ENCODE peak calls at places on chromosome 13, in nine cellular contexts. Q is Peyer's patch; K is colonic mucosa; P is endodermal cell; C is small intestine; Z is aorta; T is mucosa of descending colon; H is transverse colon; E is CD4-positive, CD25-positive, alpha-beta regulatory T cell. L is an unnamed sample. For H3K36me3, the result is how much of the 10 kb centered on the place peaks cover.

GRCh38 chr13:112056284-112056727 is 10.6 kb upstream of the SOX1 start:
- DNase-seq in E (no peak), P (peak), C (no peak), H (no peak), Q (no peak), K (no peak), Z (no peak), T (no peak), L (no peak)

GRCh38 chr13:102555914-102556553 is 40.8 kb upstream of the TPP2 start:
- DNase-seq in P (no peak), Q (no peak), E (peak), C (peak), H (no peak), T (peak), Z (no peak), K (no peak), L (peak)

GRCh38 chr13:99282264-99283231 is 24.4 kb upstream of the GPR18 start:
- DNase-seq in Z (no peak), K (no peak), T (no peak), P (no peak), C (no peak), E (peak), Q (no peak), H (no peak), L (no peak)

GRCh38 chr13:47932953-47933687 is 68.0 kb downstream of the SUCLA2 start:
- DNase-seq in Z (no peak), H (no peak), P (no peak), E (no peak), Q (no peak), T (no peak), C (no peak), K (no peak), L (peak)

GRCh38 chr13:36998624-36999041 is 507 bp downstream of the ALG5 start:
- DNase-seq in T (peak), H (peak), Q (peak), K (peak), P (peak), C (peak), Z (peak), E (peak), L (no peak)

GRCh38 chr13:28753208-28753892 is 34.6 kb upstream of the SLC46A3 start:
- DNase-seq in P (peak), C (peak), Z (peak), H (peak), Q (no peak), K (peak), T (peak), E (no peak), L (peak)

GRCh38 chr13:100129605-100130004 is 40.7 kb downstream of the PCCA start:
- DNase-seq in Q (no peak), H (no peak), Z (no peak), K (no peak), P (peak), C (no peak), E (peak), T (no peak), L (no peak)

GRCh38 chr13:45411631-45412030 is 6.5 kb downstream of the SLC25A30 start:
- DNase-seq in T (no peak), K (no peak), Q (no peak), P (no peak), C (no peak), E (no peak), Z (no peak), H (no peak), L (no peak)

GRCh38 chr13:45595968-45596367 is 19.6 kb downstream of the ERICH6B start:
- DNase-seq in K (no peak), T (no peak), H (no peak), E (no peak), C (no peak), Q (no peak), P (no peak), Z (no peak), L (no peak)

GRCh38 chr13:83219832-83220231 is 662.4 kb downstream of the SLITRK1 start:
- DNase-seq in C (no peak), K (no peak), H (no peak), Z (no peak), T (no peak), E (no peak), Q (no peak), P (no peak), L (no peak)

GRCh38 chr13:76644906-76645305 is 241.3 kb downstream of the KCTD12 start:
- DNase-seq in H (no peak), P (no peak), E (no peak), Q (no peak), T (no peak), Z (no peak), C (no peak), K (no peak), L (no peak)

GRCh38 chr13:51844862-51845573 is at the start of gene TMEM272:
- DNase-seq in C (peak), H (peak), P (peak), K (peak), E (peak), T (peak), Z (peak), Q (peak), L (peak)

GRCh38 chr13:70457474-70457873 is 349.2 kb upstream of the KLHL1 start:
- DNase-seq in C (no peak), P (no peak), E (no peak), Q (no peak), Z (no peak), K (no peak), T (no peak), H (no peak), L (no peak)

GRCh38 chr13:26919311-26919710 is 158.7 kb upstream of the GPR12 start:
- DNase-seq in Z (no peak), C (no peak), P (peak), H (no peak), E (no peak), T (no peak), Q (no peak), K (no peak), L (no peak)

GRCh38 chr13:95354680-95355487 is 53.6 kb upstream of the ABCC4 start:
- DNase-seq in T (no peak), E (no peak), Q (no peak), Z (no peak), P (no peak), H (no peak), C (no peak), K (no peak), L (peak)

GRCh38 chr13:32941368-32941767 is 74.9 kb upstream of the KL start:
- DNase-seq in P (no peak), C (no peak), K (no peak), H (no peak), Q (no peak), T (no peak), Z (no peak), E (no peak), L (no peak)

GRCh38 chr13:58463841-58464240 is 832.3 kb downstream of the PCDH17 start:
- DNase-seq in T (no peak), H (no peak), E (no peak), K (no peak), Q (no peak), Z (no peak), P (no peak), C (no peak), L (no peak)

GRCh38 chr13:45194081-45194939 is 6.5 kb downstream of the KCTD4 start:
- DNase-seq in P (peak), H (peak), T (peak), Z (peak), E (no peak), Q (no peak), K (no peak), C (no peak), L (no peak)

GRCh38 chr13:96552523-96552922 is 441.8 kb downstream of the OXGR1 start:
- DNase-seq in K (no peak), P (no peak), Q (no peak), C (no peak), E (no peak), T (no peak), H (no peak), Z (no peak), L (no peak)
- H3K4me3 ChIP-seq in K (no peak), P (no peak), Q (no peak), C (no peak), E (no peak), T (no peak), H (no peak), Z (no peak), L (no peak)

DNA sequence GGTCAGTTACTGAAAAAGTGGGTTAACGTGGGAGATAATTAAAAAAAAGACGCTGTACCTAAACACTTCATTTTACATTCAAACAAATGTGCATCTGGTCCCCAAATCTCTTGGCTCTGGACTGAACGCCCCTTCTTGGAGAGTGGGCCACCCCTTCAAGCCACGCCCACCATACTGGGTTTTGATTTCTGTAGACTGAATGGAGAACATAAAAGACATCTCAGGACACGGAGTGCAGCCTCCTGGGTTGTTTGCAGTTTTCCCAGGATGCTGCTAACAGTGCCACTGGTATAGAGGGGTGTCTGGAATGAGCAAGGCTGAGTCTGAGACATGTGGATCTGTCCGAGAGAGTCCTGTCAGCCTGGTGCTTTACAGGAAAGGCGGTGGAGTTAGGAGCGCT is 10.6 kb downstream of the TFDP1 start:
- DNase-seq in T (no peak), P (peak), C (no peak), H (peak), K (no peak), Z (no peak), E (no peak), Q (no peak), L (no peak)
- H3K36me3 ChIP-seq in T (under half), P (half or more), C (under half), H (under half), K (under half), Z (under half), E (under half), Q (under half), L (half or more)

GRCh38 chr13:93233997-93234416 is 7.4 kb downstream of the GPC6 start:
- DNase-seq in T (no peak), Q (no peak), C (no peak), P (peak), Z (no peak), E (no peak), H (no peak), K (no peak), L (peak)

GRCh38 chr13:93227280-93227905 is 786 bp downstream of the GPC6 start:
- DNase-seq in T (peak), E (no peak), H (peak), Z (peak), Q (no peak), P (peak), C (no peak), K (no peak), L (peak)

GRCh38 chr13:93227906-93228801 is 1.5 kb downstream of the GPC6 start:
- DNase-seq in C (no peak), Q (no peak), T (peak), Z (peak), P (peak), H (peak), K (peak), E (no peak), L (peak)

GRCh38 chr13:93231867-93232266 is 5.3 kb downstream of the GPC6 start:
- DNase-seq in T (no peak), K (no peak), H (no peak), E (no peak), C (no peak), Z (no peak), Q (no peak), P (no peak), L (peak)

DNA sequence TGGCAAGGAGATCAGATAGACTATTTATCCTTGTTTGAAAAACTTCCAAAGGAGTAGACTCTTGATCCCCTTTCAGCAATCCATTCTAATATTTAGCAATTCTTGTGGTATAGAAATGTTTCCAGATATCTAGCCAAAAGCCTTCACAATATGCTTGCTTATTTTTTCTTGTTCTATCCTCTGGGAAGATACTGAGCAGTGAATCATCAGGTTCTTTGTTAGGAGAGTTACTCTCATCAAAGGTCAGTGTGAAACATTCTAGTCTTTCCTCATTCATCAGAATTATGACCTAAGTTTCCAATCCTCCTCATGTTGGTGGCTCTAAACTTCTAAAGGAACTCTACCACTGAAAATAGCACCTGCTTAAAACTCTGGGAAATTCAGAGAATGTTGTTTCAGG is 3.9 kb downstream of the GPC6 start:
- DNase-seq in E (no peak), T (no peak), Z (no peak), K (no peak), C (no peak), Q (no peak), P (no peak), H (no peak), L (peak)
- H3K4me3 ChIP-seq in E (no peak), T (no peak), Z (no peak), K (no peak), C (no peak), Q (no peak), P (peak), H (no peak), L (peak)

GRCh38 chr13:110182003-110182402 is 125.0 kb downstream of the COL4A1 start:
- DNase-seq in K (no peak), E (no peak), Q (no peak), P (no peak), C (no peak), H (no peak), T (no peak), Z (no peak), L (no peak)
- H3K36me3 ChIP-seq in K (under half), E (under half), Q (under half), P (half or more), C (under half), H (under half), T (under half), Z (under half), L (under half)

GRCh38 chr13:30165791-30166190 is 141.6 kb downstream of the KATNAL1 start:
- DNase-seq in Q (no peak), H (no peak), E (no peak), Z (no peak), C (peak), T (no peak), K (no peak), P (no peak), L (no peak)
- H3K4me3 ChIP-seq in Q (no peak), H (no peak), E (no peak), Z (no peak), C (no peak), T (no peak), K (no peak), P (no peak), L (no peak)

GRCh38 chr13:72751220-72751619 is 23.5 kb downstream of the BORA start:
- DNase-seq in Q (no peak), Z (no peak), E (no peak), P (no peak), T (no peak), K (no peak), C (no peak), H (no peak), L (no peak)

DNA sequence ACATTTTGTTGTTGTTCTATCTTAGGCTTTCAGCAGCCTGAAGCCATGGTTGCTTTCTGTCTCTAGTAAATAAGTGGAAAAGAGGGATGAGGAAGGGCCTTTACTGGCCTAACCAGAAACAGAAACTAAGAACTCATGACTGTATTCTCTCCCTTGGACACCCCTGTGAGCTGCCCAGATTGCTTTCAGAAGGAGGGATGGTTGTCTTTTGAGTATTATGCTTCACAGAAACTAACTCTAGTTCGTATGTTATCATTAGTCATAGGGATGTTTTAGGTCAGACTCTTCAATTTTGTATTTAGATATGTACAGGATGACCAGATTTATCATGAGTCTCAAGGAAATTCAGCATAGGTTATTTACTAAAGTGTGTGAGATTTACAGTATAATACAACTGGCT is 17.5 kb downstream of the BORA start:
- DNase-seq in T (no peak), Z (no peak), C (no peak), Q (no peak), P (no peak), H (no peak), E (no peak), K (no peak), L (no peak)
- H3K36me3 ChIP-seq in T (under half), Z (under half), C (under half), Q (under half), P (half or more), H (under half), E (half or more), K (under half), L (under half)

DNA sequence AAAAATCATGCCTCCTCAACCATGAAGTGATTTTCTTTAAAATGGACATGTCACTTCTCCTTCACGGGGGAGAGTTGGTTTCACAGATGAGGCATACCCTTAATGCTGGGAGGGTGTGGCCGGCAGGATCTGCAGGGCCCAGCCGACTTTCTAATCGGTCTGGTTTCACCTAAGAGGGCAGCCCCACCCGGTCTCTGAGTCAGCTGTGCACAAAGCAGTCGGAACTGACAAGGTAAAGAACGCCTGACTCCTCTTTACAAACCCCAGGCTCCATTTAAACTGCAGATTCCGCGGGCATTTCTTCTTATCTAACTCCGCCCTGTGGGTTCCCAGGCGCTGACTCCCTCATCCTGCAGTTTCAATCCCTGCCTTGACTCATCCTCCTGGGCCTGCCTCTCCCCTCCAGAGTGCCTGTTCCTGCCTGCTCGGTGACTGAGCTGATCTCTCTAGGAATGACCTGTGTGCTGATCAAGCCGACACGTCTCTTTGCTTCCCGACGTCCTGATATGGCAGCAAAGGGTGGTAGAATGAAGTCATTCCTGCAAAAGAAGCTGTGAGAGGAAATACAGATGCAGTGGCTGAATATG is 63.4 kb downstream of the EFNB2 start:
- DNase-seq in H (peak), K (peak), P (peak), Q (no peak), E (no peak), T (peak), Z (peak), C (peak), L (peak)
- H3K4me3 ChIP-seq in H (no peak), K (no peak), P (peak), Q (no peak), E (no peak), T (no peak), Z (peak), C (no peak), L (no peak)

GRCh38 chr13:19668778-19669177 is 35.3 kb downstream of the MPHOSPH8 start:
- DNase-seq in P (no peak), Z (no peak), H (no peak), K (no peak), E (no peak), Q (no peak), T (no peak), C (no peak), L (no peak)

GRCh38 chr13:19664481-19665230 is 31.2 kb downstream of the MPHOSPH8 start:
- DNase-seq in H (no peak), Z (no peak), T (no peak), E (no peak), C (no peak), K (no peak), Q (no peak), P (no peak), L (no peak)

GRCh38 chr13:19661561-19661960 is 28.1 kb downstream of the MPHOSPH8 start:
- DNase-seq in Z (no peak), P (no peak), C (no peak), K (no peak), Q (no peak), H (no peak), T (no peak), E (no peak), L (no peak)

GRCh38 chr13:19663416-19663979 is 30.0 kb downstream of the MPHOSPH8 start:
- DNase-seq in C (no peak), K (no peak), H (no peak), Q (no peak), E (no peak), T (no peak), P (no peak), Z (no peak), L (no peak)

GRCh38 chr13:19665427-19665859 is 32.0 kb downstream of the MPHOSPH8 start:
- DNase-seq in K (no peak), P (peak), E (no peak), T (no peak), Z (no peak), H (no peak), C (no peak), Q (no peak), L (no peak)
- H3K36me3 ChIP-seq in K (under half), P (half or more), E (half or more), T (under half), Z (under half), H (under half), C (under half), Q (under half), L (under half)

GRCh38 chr13:94232956-94233355 is 246.5 kb downstream of the DCT start:
- DNase-seq in T (no peak), C (no peak), H (no peak), Z (no peak), Q (no peak), K (no peak), E (no peak), P (no peak), L (no peak)

GRCh38 chr13:94232161-94232560 is 247.3 kb downstream of the DCT start:
- DNase-seq in K (no peak), Q (no peak), C (no peak), T (no peak), E (no peak), Z (no peak), P (no peak), H (no peak), L (no peak)

GRCh38 chr13:94233401-94233800 is 246.1 kb downstream of the DCT start:
- DNase-seq in Q (no peak), P (no peak), E (no peak), T (peak), Z (peak), H (no peak), K (no peak), C (no peak), L (no peak)

GRCh38 chr13:94234766-94235165 is 244.7 kb downstream of the DCT start:
- DNase-seq in E (no peak), Q (no peak), Z (no peak), C (no peak), H (no peak), K (no peak), P (no peak), T (no peak), L (no peak)

GRCh38 chr13:94233831-94234230 is 245.7 kb downstream of the DCT start:
- DNase-seq in Z (no peak), P (no peak), Q (no peak), E (no peak), T (no peak), H (no peak), C (no peak), K (no peak), L (no peak)
- H3K4me3 ChIP-seq in Z (no peak), P (no peak), Q (no peak), E (no peak), T (no peak), H (no peak), C (no peak), K (no peak), L (no peak)